ENCODE peak calls at places on chromosomes 5 and 9, in eight cellular contexts. One of them, this sample, is unnamed.

GRCh38 chr5:96627792-96628191 is 34.4 kb upstream of the CAST start:
- DNase-seq in Ammon's horn: no peak
- DNase-seq in BJ: no peak
- DNase-seq in NCI-H524: no peak
- DNase-seq in GM20000: no peak
- DNase-seq in ELR: no peak
- DNase-seq in effector memory CD8-positive, alpha-beta T cell: no peak
- DNase-seq in Caco-2: no peak
- DNase-seq in this sample: no peak

GRCh38 chr9:2281031-2281802 is 266.1 kb downstream of the SMARCA2 start:
- DNase-seq in Ammon's horn: no peak
- DNase-seq in BJ: no peak
- DNase-seq in NCI-H524: no peak
- DNase-seq in GM20000: no peak
- DNase-seq in ELR: peak
- DNase-seq in effector memory CD8-positive, alpha-beta T cell: no peak
- DNase-seq in Caco-2: peak
- DNase-seq in this sample: no peak

GRCh38 chr5:105952875-105953274 is 1717.9 kb downstream of the EFNA5 start:
- DNase-seq in Ammon's horn: peak
- DNase-seq in BJ: no peak
- DNase-seq in NCI-H524: peak
- DNase-seq in GM20000: no peak
- DNase-seq in ELR: no peak
- DNase-seq in effector memory CD8-positive, alpha-beta T cell: no peak
- DNase-seq in Caco-2: no peak
- DNase-seq in this sample: no peak

GRCh38 chr5:72654231-72654630 is 147.0 kb upstream of the ZNF366 start:
- DNase-seq in Ammon's horn: peak
- DNase-seq in BJ: no peak
- DNase-seq in NCI-H524: peak
- DNase-seq in GM20000: no peak
- DNase-seq in ELR: no peak
- DNase-seq in effector memory CD8-positive, alpha-beta T cell: no peak
- DNase-seq in Caco-2: no peak
- DNase-seq in this sample: no peak

GRCh38 chr9:137305060-137305787 is 3.2 kb upstream of the NRARP start:
- DNase-seq in Ammon's horn: no peak
- DNase-seq in BJ: no peak
- DNase-seq in NCI-H524: peak
- DNase-seq in GM20000: peak
- DNase-seq in ELR: no peak
- DNase-seq in effector memory CD8-positive, alpha-beta T cell: no peak
- DNase-seq in Caco-2: peak
- DNase-seq in this sample: no peak

GRCh38 chr5:131635755-131636479 is 888 bp upstream of the RAPGEF6 start:
- DNase-seq in Ammon's horn: no peak
- DNase-seq in BJ: no peak
- DNase-seq in NCI-H524: no peak
- DNase-seq in GM20000: no peak
- DNase-seq in ELR: peak
- DNase-seq in effector memory CD8-positive, alpha-beta T cell: no peak
- DNase-seq in Caco-2: no peak
- DNase-seq in this sample: no peak

GRCh38 chr9:42852133-42852532 is 668.7 kb downstream of the SPATA31A6 start:
- DNase-seq in Ammon's horn: peak
- DNase-seq in BJ: no peak
- DNase-seq in NCI-H524: peak
- DNase-seq in GM20000: peak
- DNase-seq in ELR: no peak
- DNase-seq in effector memory CD8-positive, alpha-beta T cell: no peak
- DNase-seq in Caco-2: no peak
- DNase-seq in this sample: no peak

GRCh38 chr9:134304712-134305111 is 21.5 kb upstream of the RXRA start:
- DNase-seq in Ammon's horn: no peak
- DNase-seq in BJ: no peak
- DNase-seq in NCI-H524: peak
- DNase-seq in GM20000: no peak
- DNase-seq in ELR: no peak
- DNase-seq in effector memory CD8-positive, alpha-beta T cell: no peak
- DNase-seq in Caco-2: no peak
- DNase-seq in this sample: no peak

GRCh38 chr5:113043491-113043931 is 66.9 kb downstream of the DCP2 start:
- DNase-seq in Ammon's horn: peak
- DNase-seq in BJ: no peak
- DNase-seq in NCI-H524: peak
- DNase-seq in GM20000: no peak
- DNase-seq in ELR: no peak
- DNase-seq in effector memory CD8-positive, alpha-beta T cell: no peak
- DNase-seq in Caco-2: no peak
- DNase-seq in this sample: no peak

GRCh38 chr5:14821721-14822120 is 49.9 kb downstream of the ANKH start:
- DNase-seq in Ammon's horn: no peak
- DNase-seq in BJ: no peak
- DNase-seq in NCI-H524: no peak
- DNase-seq in GM20000: no peak
- DNase-seq in ELR: peak
- DNase-seq in effector memory CD8-positive, alpha-beta T cell: no peak
- DNase-seq in Caco-2: no peak
- DNase-seq in this sample: no peak

GRCh38 chr5:134122530-134122929 is 8.0 kb downstream of the TCF7 start:
- DNase-seq in Ammon's horn: no peak
- DNase-seq in BJ: no peak
- DNase-seq in NCI-H524: no peak
- DNase-seq in GM20000: no peak
- DNase-seq in ELR: no peak
- DNase-seq in effector memory CD8-positive, alpha-beta T cell: peak
- DNase-seq in Caco-2: no peak
- DNase-seq in this sample: no peak

GRCh38 chr9:130010151-130010988 is 32.6 kb downstream of the FNBP1 start:
- DNase-seq in Ammon's horn: peak
- DNase-seq in BJ: no peak
- DNase-seq in NCI-H524: no peak
- DNase-seq in GM20000: no peak
- DNase-seq in ELR: no peak
- DNase-seq in effector memory CD8-positive, alpha-beta T cell: peak
- DNase-seq in Caco-2: no peak
- DNase-seq in this sample: no peak

GRCh38 chr9:95092321-95093072 is 225.0 kb downstream of the FANCC start:
- DNase-seq in Ammon's horn: no peak
- DNase-seq in BJ: peak
- DNase-seq in NCI-H524: no peak
- DNase-seq in GM20000: no peak
- DNase-seq in ELR: peak
- DNase-seq in effector memory CD8-positive, alpha-beta T cell: no peak
- DNase-seq in Caco-2: no peak
- DNase-seq in this sample: peak

GRCh38 chr5:40277161-40277906 is 402.4 kb upstream of the PTGER4 start:
- DNase-seq in Ammon's horn: no peak
- DNase-seq in BJ: no peak
- DNase-seq in NCI-H524: no peak
- DNase-seq in GM20000: peak
- DNase-seq in ELR: no peak
- DNase-seq in effector memory CD8-positive, alpha-beta T cell: no peak
- DNase-seq in Caco-2: no peak
- DNase-seq in this sample: no peak

GRCh38 chr5:66850354-66851075 is 254.3 kb downstream of the MAST4 start:
- DNase-seq in Ammon's horn: no peak
- DNase-seq in BJ: no peak
- DNase-seq in NCI-H524: no peak
- DNase-seq in GM20000: no peak
- DNase-seq in ELR: no peak
- DNase-seq in effector memory CD8-positive, alpha-beta T cell: no peak
- DNase-seq in Caco-2: no peak
- DNase-seq in this sample: no peak

GRCh38 chr9:14778565-14778964 is 56.0 kb upstream of the CER1 start:
- DNase-seq in Ammon's horn: no peak
- DNase-seq in BJ: no peak
- DNase-seq in NCI-H524: no peak
- DNase-seq in GM20000: no peak
- DNase-seq in ELR: no peak
- DNase-seq in effector memory CD8-positive, alpha-beta T cell: no peak
- DNase-seq in Caco-2: no peak
- DNase-seq in this sample: no peak

GRCh38 chr9:70218767-70219166 is 40.0 kb upstream of the SMC5 start:
- DNase-seq in Ammon's horn: no peak
- DNase-seq in BJ: peak
- DNase-seq in NCI-H524: no peak
- DNase-seq in GM20000: no peak
- DNase-seq in ELR: peak
- DNase-seq in effector memory CD8-positive, alpha-beta T cell: no peak
- DNase-seq in Caco-2: no peak
- DNase-seq in this sample: peak

GRCh38 chr5:123449424-123449823 is 26.2 kb upstream of the CEP120 start:
- DNase-seq in Ammon's horn: no peak
- DNase-seq in BJ: no peak
- DNase-seq in NCI-H524: no peak
- DNase-seq in GM20000: no peak
- DNase-seq in ELR: no peak
- DNase-seq in effector memory CD8-positive, alpha-beta T cell: no peak
- DNase-seq in Caco-2: no peak
- DNase-seq in this sample: no peak

GRCh38 chr5:172834570-172835245 is 657 bp downstream of the ERGIC1 start:
- DNase-seq in Ammon's horn: no peak
- DNase-seq in BJ: no peak
- DNase-seq in NCI-H524: peak
- DNase-seq in GM20000: peak
- DNase-seq in ELR: peak
- DNase-seq in effector memory CD8-positive, alpha-beta T cell: no peak
- DNase-seq in Caco-2: peak
- DNase-seq in this sample: no peak

GRCh38 chr5:124259017-124259416 is 487.4 kb downstream of the ZNF608 start:
- DNase-seq in Ammon's horn: no peak
- DNase-seq in BJ: no peak
- DNase-seq in NCI-H524: no peak
- DNase-seq in GM20000: no peak
- DNase-seq in ELR: no peak
- DNase-seq in effector memory CD8-positive, alpha-beta T cell: no peak
- DNase-seq in Caco-2: no peak
- DNase-seq in this sample: no peak

GRCh38 chr9:107894572-107895261 is 405.1 kb upstream of the KLF4 start:
- DNase-seq in Ammon's horn: no peak
- DNase-seq in BJ: peak
- DNase-seq in NCI-H524: no peak
- DNase-seq in GM20000: no peak
- DNase-seq in ELR: no peak
- DNase-seq in effector memory CD8-positive, alpha-beta T cell: no peak
- DNase-seq in Caco-2: no peak
- DNase-seq in this sample: peak

GRCh38 chr5:158951951-158952545 is 147.7 kb downstream of the EBF1 start:
- DNase-seq in Ammon's horn: no peak
- DNase-seq in BJ: no peak
- DNase-seq in NCI-H524: no peak
- DNase-seq in GM20000: no peak
- DNase-seq in ELR: no peak
- DNase-seq in effector memory CD8-positive, alpha-beta T cell: no peak
- DNase-seq in Caco-2: no peak
- DNase-seq in this sample: no peak

GRCh38 chr5:34743878-34744277 is 87.8 kb downstream of the RAI14 start:
- DNase-seq in Ammon's horn: no peak
- DNase-seq in BJ: peak
- DNase-seq in NCI-H524: peak
- DNase-seq in GM20000: no peak
- DNase-seq in ELR: peak
- DNase-seq in effector memory CD8-positive, alpha-beta T cell: no peak
- DNase-seq in Caco-2: no peak
- DNase-seq in this sample: peak

This sample was measured in AG04449.